ENCODE peak calls at places on chromosomes 7 and 10, in six cellular contexts. Y, J, Z, I, X and V are unnamed samples.

GRCh38 chr10:62180677-62181076 is 88.0 kb downstream of the RTKN2 start:
- DNase-seq in J (no peak), Y (no peak), Z (no peak), X (no peak), I (no peak), V (no peak)

GRCh38 chr7:41206267-41206666 is 496.6 kb downstream of the INHBA start:
- DNase-seq in Z (no peak), Y (no peak), I (no peak), X (no peak), J (no peak), V (no peak)

GRCh38 chr10:118840071-118840775 is 85.5 kb upstream of the CACUL1 start:
- DNase-seq in X (no peak), Z (peak; percentile 83), J (no peak), Y (no peak), I (peak; percentile 55), V (peak; percentile 85)

GRCh38 chr10:101903827-101904520 is 60.4 kb upstream of the KCNIP2 start:
- DNase-seq in X (peak; percentile 47), I (no peak), J (no peak), Y (no peak), Z (no peak), V (no peak)

GRCh38 chr7:149330914-149331567 is 69.0 kb downstream of the ZNF783 start:
- DNase-seq in X (no peak), J (no peak), I (peak; percentile 32), Z (no peak), Y (no peak), V (peak; percentile 71)

GRCh38 chr7:5709347-5709950 is 72.0 kb downstream of the RNF216 start:
- DNase-seq in Y (no peak), I (no peak), X (no peak), Z (no peak), J (no peak), V (no peak)

GRCh38 chr10:50385610-50386009 is 134.3 kb upstream of the ASAH2 start:
- DNase-seq in Y (no peak), I (no peak), X (no peak), Z (no peak), J (no peak), V (no peak)

GRCh38 chr10:61987951-61988379 is 86.5 kb downstream of the ARID5B start:
- DNase-seq in I (no peak), Y (no peak), J (no peak), Z (no peak), X (no peak), V (no peak)

GRCh38 chr7:151690597-151690996 is 170.9 kb upstream of the RHEB start:
- DNase-seq in I (no peak), X (no peak), Z (peak; percentile 86), J (no peak), Y (no peak), V (peak; percentile 63)

GRCh38 chr10:131928248-131929095 is 27.7 kb downstream of the PPP2R2D start:
- DNase-seq in Y (no peak), I (peak; percentile 56), J (no peak), Z (peak; percentile 6), X (no peak), V (peak; percentile 28)

GRCh38 chr7:28853150-28853549 is 105.0 kb downstream of the TRIL start:
- DNase-seq in Y (no peak), J (no peak), Z (no peak), I (peak; percentile 31), X (no peak), V (no peak)